ENCODE peak calls at places on chromosomes 1 and 21, in four cellular contexts. M is fibroblast of the aortic adventitia, P is AG04450, H is body of pancreas. N is an unnamed sample.

GRCh38 chr1:47709302-47710074 is 271.6 kb downstream of the FOXD2 start:
- DNase-seq in M (no peak), P (no peak), H (no peak), N (no peak)

GRCh38 chr1:94688646-94689045 is 131.5 kb upstream of the SLC44A3 start:
- DNase-seq in P (no peak), M (no peak), H (no peak), N (no peak)

GRCh38 chr1:240004086-240004749 is 87.5 kb upstream of the FMN2 start:
- DNase-seq in H (no peak), P (no peak), M (peak; percentile 19), N (no peak)

GRCh38 chr1:20355828-20356735 is 65.4 kb downstream of the VWA5B1 start:
- DNase-seq in P (no peak), M (no peak), H (no peak), N (no peak)

GRCh38 chr1:186785503-186785902 is 43.2 kb upstream of the PLA2G4A start:
- DNase-seq in P (no peak), H (no peak), M (peak; percentile 47), N (no peak)

GRCh38 chr1:191709215-191709614 is 449.0 kb upstream of the RGS18 start:
- DNase-seq in H (no peak), M (no peak), P (no peak), N (no peak)

GRCh38 chr1:36996106-36996505 is 38.2 kb downstream of the GRIK3 start:
- DNase-seq in M (no peak), P (no peak), H (no peak), N (no peak)

GRCh38 chr1:101193733-101194169 is 43.1 kb upstream of the S1PR1 start:
- DNase-seq in M (peak; percentile 11), P (no peak), H (no peak), N (no peak)

GRCh38 chr1:67646145-67647035 is 38.6 kb upstream of the GADD45A start:
- DNase-seq in M (peak; percentile 53), P (no peak), H (peak; percentile 59), N (peak; percentile 59)

GRCh38 chr1:80457409-80457808 is 1343.3 kb upstream of the ADGRL2 start:
- DNase-seq in H (no peak), M (no peak), P (no peak), N (no peak)

GRCh38 chr1:5985250-5985649 is 7.0 kb downstream of the NPHP4 start:
- DNase-seq in P (no peak), H (no peak), M (no peak), N (no peak)

GRCh38 chr1:58231204-58231603 is 315.3 kb downstream of the OMA1 start:
- DNase-seq in P (no peak), H (no peak), M (no peak), N (no peak)

GRCh38 chr21:30058928-30059327 is 107.7 kb downstream of the CLDN17 start:
- DNase-seq in P (no peak), M (no peak), H (no peak), N (no peak)

GRCh38 chr1:235021321-235021720 is 107.3 kb downstream of the TOMM20 start:
- DNase-seq in M (no peak), H (no peak), P (no peak), N (no peak)

GRCh38 chr1:178614286-178614685 is 101.4 kb downstream of the TEX35 start:
- DNase-seq in M (no peak), P (no peak), H (no peak), N (no peak)

GRCh38 chr1:6956488-6957159 is 171.4 kb downstream of the CAMTA1 start:
- DNase-seq in H (no peak), M (no peak), P (no peak), N (no peak)

GRCh38 chr1:33433509-33434362 is 2.8 kb upstream of the PHC2 start:
- DNase-seq in M (peak; percentile 97), H (peak; percentile 78), P (peak; percentile 91), N (peak; percentile 100)

GRCh38 chr1:92756537-92756936 is 28.4 kb downstream of the EVI5 start:
- DNase-seq in M (no peak), H (no peak), P (no peak), N (no peak)